ENCODE peak calls at places on chromosomes 1 and 21, in seven cellular contexts. G, A, O, I, P, X and E are unnamed samples.

GRCh38 chr21:14617836-14618235 is 71.7 kb upstream of the SAMSN1 start:
- DNase-seq in P (no peak), O (no peak), I (no peak), A (no peak), G (no peak), X (no peak), E (no peak)

GRCh38 chr1:245810789-245811337 is 656.1 kb downstream of the KIF26B start:
- DNase-seq in I (no peak), G (peak), O (peak), A (no peak), X (no peak), P (no peak), E (no peak)

GRCh38 chr1:209601809-209602657 is 18.5 kb downstream of the CAMK1G start:
- DNase-seq in X (no peak), A (peak), I (peak), G (no peak), P (peak), O (peak), E (peak)

GRCh38 chr1:51509773-51510172 is 9.3 kb downstream of the EPS15 start:
- DNase-seq in I (no peak), A (no peak), X (no peak), P (no peak), O (peak), G (no peak), E (no peak)

GRCh38 chr1:196654271-196654670 is 2.4 kb downstream of the CFH start:
- DNase-seq in G (no peak), X (no peak), I (no peak), A (no peak), O (no peak), P (no peak), E (no peak)

GRCh38 chr1:65813956-65814355 is 21.3 kb downstream of the PDE4B start:
- DNase-seq in I (no peak), X (no peak), A (peak), O (no peak), P (no peak), G (no peak), E (no peak)

GRCh38 chr1:172669011-172669410 is 10.1 kb downstream of the FASLG start:
- DNase-seq in X (no peak), G (no peak), P (no peak), I (no peak), O (no peak), A (no peak), E (no peak)

GRCh38 chr1:85078903-85079302 is 30.6 kb upstream of the MCOLN3 start:
- DNase-seq in X (no peak), A (no peak), P (no peak), I (no peak), O (no peak), G (no peak), E (no peak)

GRCh38 chr1:158323866-158324265 is 7.5 kb downstream of the CD1B start:
- DNase-seq in X (no peak), A (no peak), O (no peak), I (no peak), P (no peak), G (no peak), E (no peak)

GRCh38 chr1:80217377-80217986 is 1211.0 kb upstream of the ADGRL4 start:
- DNase-seq in P (peak), A (peak), G (no peak), I (peak), O (peak), X (no peak), E (peak)

GRCh38 chr1:229579101-229579651 is 20.7 kb upstream of the ABCB10 start:
- DNase-seq in G (peak), O (peak), A (peak), P (no peak), I (no peak), X (no peak), E (no peak)

GRCh38 chr1:167219194-167219593 is 1.5 kb upstream of the POU2F1 start:
- DNase-seq in G (no peak), O (no peak), P (no peak), X (no peak), A (no peak), I (no peak), E (no peak)

GRCh38 chr21:42039911-42040351 is 29.8 kb upstream of the ZBTB21 start:
- DNase-seq in O (no peak), I (no peak), G (no peak), X (no peak), P (no peak), A (no peak), E (no peak)

GRCh38 chr1:53063744-53064515 is 1.9 kb downstream of the PODN start:
- DNase-seq in O (no peak), A (peak), X (no peak), I (no peak), G (no peak), P (no peak), E (no peak)

GRCh38 chr1:236795757-236796719 is 946 bp downstream of the MTR start:
- DNase-seq in X (no peak), P (peak), G (peak), A (peak), O (peak), I (peak), E (no peak)

GRCh38 chr1:219160942-219161341 is 12.7 kb upstream of the LYPLAL1 start:
- DNase-seq in X (no peak), G (no peak), O (no peak), I (no peak), P (no peak), A (no peak), E (no peak)

GRCh38 chr1:203117611-203118575 is 9.6 kb upstream of the ADORA1 start:
- DNase-seq in I (peak), P (peak), X (peak), O (peak), G (no peak), A (peak), E (peak)

GRCh38 chr1:102085896-102086295 is 89.2 kb upstream of the OLFM3 start:
- DNase-seq in A (no peak), G (no peak), X (no peak), I (no peak), P (no peak), O (no peak), E (no peak)

GRCh38 chr1:186188004-186188539 is 187.0 kb downstream of the TPR start:
- DNase-seq in O (no peak), P (no peak), X (no peak), G (no peak), I (peak), A (no peak), E (peak)

GRCh38 chr1:26372039-26372438 is 511 bp downstream of the ZNF683 start:
- DNase-seq in G (no peak), X (no peak), P (no peak), A (no peak), O (no peak), I (no peak), E (no peak)

GRCh38 chr1:228958121-228958520 is 222.8 kb downstream of the RHOU start:
- DNase-seq in G (no peak), X (no peak), O (no peak), I (no peak), P (no peak), A (no peak), E (no peak)

GRCh38 chr1:43270421-43271095 is 775 bp downstream of the TMEM125 start:
- DNase-seq in X (peak), G (no peak), I (peak), O (no peak), P (peak), A (peak), E (no peak)

GRCh38 chr1:52707927-52708655 is 9.9 kb upstream of the COA7 start:
- DNase-seq in P (no peak), A (no peak), I (no peak), O (peak), X (no peak), G (no peak), E (no peak)

DNA sequence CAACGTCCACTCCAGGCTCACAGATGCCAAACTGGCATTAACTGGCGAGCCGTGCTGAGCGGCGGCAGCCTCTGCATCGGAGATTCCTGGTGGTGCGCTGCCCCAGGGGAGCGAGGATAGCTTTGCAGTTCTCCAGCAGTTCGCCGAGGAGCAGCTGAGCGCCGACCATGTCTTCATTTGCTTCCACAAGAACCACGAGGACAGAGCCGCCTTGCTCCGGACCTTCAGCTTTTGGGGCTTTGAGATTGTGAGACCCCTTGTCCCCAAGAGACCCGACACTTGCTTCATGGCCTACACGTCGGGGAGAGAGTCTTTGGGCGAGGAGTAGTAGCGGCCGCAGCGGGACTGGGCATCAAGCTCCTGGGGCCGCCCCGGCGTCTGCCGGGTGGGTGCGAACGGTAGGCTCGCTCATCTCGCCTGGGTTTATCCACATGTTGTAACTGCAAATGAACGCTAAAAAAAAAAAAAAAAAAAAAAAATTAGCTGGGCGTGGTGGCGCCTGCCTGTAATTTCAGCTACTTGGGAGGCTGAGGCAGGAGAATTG is 28.0 kb upstream of the RLF start:
- DNase-seq in O (no peak), A (peak), I (no peak), G (no peak), X (no peak), P (no peak), E (no peak)
- TF ChIP-seq SIN3A in O (no peak), A (no peak), I (no peak), G (no peak), X (no peak), P (no peak), E (no peak)

DNA sequence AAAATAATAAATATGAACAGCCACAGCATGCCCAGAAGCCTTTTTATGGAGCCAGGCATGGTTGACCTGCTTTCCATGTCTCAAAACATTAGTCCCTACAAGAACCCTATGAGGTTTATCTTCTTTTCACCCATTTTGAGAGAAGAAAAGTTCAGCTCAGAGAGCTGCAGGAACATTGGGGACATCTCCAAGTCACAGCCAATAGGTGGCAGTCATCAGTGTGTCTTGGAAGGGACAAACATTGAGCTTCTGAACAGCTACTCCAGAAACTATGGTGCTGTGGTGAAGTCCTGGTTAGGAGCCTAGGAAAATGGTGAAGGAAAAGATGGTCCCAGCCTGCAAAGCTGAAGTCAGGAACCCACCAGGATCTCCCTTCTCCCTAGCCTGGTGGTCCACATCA is 73.6 kb downstream of the JMJD4 start:
- DNase-seq in O (no peak), G (no peak), A (no peak), X (no peak), P (no peak), I (no peak), E (no peak)
- TF ChIP-seq SIN3A in O (no peak), G (no peak), A (no peak), X (no peak), P (no peak), I (no peak), E (no peak)

GRCh38 chr1:234770924-234771540 is 161.1 kb upstream of the IRF2BP2 start:
- DNase-seq in X (no peak), O (no peak), G (no peak), A (no peak), I (no peak), P (no peak), E (no peak)

GRCh38 chr1:234768171-234768568 is 158.2 kb upstream of the IRF2BP2 start:
- DNase-seq in X (no peak), P (no peak), I (no peak), O (peak), G (peak), A (no peak), E (no peak)

GRCh38 chr1:234770031-234770795 is 160.2 kb upstream of the IRF2BP2 start:
- DNase-seq in I (no peak), O (no peak), G (no peak), A (peak), P (no peak), X (no peak), E (no peak)

GRCh38 chr1:234769284-234769998 is 159.5 kb upstream of the IRF2BP2 start:
- DNase-seq in I (no peak), O (no peak), A (no peak), G (no peak), X (no peak), P (no peak), E (no peak)

DNA sequence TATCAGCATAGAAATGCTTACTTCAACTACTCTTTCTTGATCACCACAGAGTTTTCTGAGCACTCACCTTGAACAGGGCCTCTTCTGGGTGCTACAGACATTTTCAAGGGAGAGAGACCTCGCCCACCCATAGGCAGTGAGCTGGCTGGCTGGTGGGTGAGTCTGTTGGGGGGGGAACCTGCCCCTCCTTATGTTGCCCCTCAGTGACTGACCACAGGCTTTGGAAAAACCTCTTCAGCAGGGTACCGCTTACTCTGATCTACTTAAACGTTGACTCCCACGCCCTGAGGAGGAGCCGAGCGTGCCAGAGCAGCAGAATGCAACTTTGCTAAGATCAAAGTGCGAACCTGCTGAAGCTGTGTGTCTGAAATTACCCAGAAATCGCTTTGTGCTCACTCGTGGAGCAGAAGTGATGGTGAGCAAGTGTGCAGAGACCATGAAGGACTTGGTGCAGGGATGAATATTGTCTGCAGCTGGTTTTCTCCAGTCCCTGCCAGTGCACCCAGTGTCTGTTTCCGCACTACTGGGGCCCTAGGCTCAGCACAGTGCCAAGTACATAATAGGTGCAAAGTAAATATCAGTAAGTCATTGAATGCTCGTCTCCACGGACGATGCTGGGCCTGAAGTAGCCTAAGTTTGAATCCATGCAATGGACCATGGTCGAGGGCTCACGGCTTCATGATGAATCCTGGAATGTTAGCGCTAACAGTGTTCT is 158.7 kb upstream of the IRF2BP2 start:
- DNase-seq in G (no peak), I (no peak), O (peak), A (no peak), P (no peak), X (no peak), E (no peak)
- TF ChIP-seq SIN3A in G (no peak), I (no peak), O (no peak), A (no peak), P (no peak), X (no peak), E (no peak)

DNA sequence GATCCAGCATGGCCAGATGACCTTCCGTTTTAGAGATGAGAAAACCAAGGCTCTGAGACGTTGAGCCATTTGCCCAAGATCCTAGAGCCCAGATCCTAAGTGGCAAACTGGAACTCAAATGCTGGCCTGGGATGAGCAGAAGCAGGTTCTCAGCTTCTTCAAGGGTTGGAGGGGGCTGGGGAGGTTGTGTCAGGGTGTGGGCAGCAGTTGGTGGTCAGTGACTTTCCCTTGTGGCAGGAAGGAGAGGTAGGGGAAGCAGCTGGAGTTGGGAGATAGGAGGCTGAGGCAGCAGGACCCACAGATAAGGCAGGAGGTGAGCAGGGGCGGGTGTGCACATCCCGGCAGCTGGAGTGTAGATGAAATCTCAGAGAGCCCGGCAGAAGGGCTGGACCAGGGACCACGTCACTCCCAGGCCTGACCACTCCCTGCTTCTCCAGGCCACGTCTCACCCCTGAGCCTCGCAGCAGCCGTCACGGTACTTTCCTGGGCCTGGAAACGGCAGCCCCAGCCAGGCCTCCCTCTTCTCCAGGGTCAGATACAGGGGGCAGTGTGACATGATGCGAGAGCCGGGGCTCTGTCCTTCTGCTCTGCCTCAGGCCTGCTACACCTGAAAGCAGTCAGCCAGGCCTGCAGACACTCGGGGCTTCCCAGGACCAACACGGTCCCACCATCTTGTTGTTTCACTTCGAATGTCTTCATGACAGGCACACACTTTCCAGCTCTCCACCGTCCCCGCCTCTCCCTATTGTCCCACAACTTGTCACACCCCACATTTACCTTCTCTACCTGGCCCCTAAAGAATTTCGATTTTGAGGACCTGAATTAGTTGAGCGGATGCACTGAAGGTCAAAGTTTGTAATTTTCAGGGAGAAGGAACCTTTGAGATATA is 11.5 kb upstream of the LAPTM5 start:
- DNase-seq in O (no peak), X (no peak), P (peak), I (no peak), G (no peak), A (peak), E (no peak)
- TF ChIP-seq SIN3A in O (no peak), X (no peak), P (peak), I (no peak), G (no peak), A (no peak), E (no peak)

GRCh38 chr1:55650449-55650848 is 435.3 kb upstream of the USP24 start:
- DNase-seq in P (no peak), A (no peak), G (no peak), I (no peak), O (no peak), X (no peak), E (no peak)
- TF ChIP-seq SIN3A in P (no peak), A (no peak), G (no peak), I (no peak), O (no peak), X (no peak), E (no peak)

GRCh38 chr1:12654657-12655056 is 10.8 kb downstream of the AADACL4 start:
- DNase-seq in G (no peak), X (no peak), I (no peak), A (no peak), O (peak), P (no peak), E (no peak)

GRCh38 chr1:12657060-12657866 is 13.4 kb downstream of the AADACL4 start:
- DNase-seq in G (no peak), I (no peak), O (no peak), P (peak), A (no peak), X (no peak), E (no peak)

GRCh38 chr1:12656575-12656974 is 12.7 kb downstream of the AADACL4 start:
- DNase-seq in P (no peak), X (no peak), G (no peak), O (no peak), I (no peak), A (no peak), E (no peak)

GRCh38 chr1:12650001-12650421 is 6.1 kb downstream of the AADACL4 start:
- DNase-seq in A (no peak), I (no peak), P (no peak), G (no peak), O (no peak), X (no peak), E (no peak)

GRCh38 chr1:12654004-12654567 is 10.2 kb downstream of the AADACL4 start:
- DNase-seq in I (no peak), A (no peak), O (no peak), X (no peak), P (no peak), G (no peak), E (no peak)
- TF ChIP-seq SIN3A in I (no peak), A (no peak), O (no peak), X (no peak), P (no peak), G (no peak), E (no peak)

DNA sequence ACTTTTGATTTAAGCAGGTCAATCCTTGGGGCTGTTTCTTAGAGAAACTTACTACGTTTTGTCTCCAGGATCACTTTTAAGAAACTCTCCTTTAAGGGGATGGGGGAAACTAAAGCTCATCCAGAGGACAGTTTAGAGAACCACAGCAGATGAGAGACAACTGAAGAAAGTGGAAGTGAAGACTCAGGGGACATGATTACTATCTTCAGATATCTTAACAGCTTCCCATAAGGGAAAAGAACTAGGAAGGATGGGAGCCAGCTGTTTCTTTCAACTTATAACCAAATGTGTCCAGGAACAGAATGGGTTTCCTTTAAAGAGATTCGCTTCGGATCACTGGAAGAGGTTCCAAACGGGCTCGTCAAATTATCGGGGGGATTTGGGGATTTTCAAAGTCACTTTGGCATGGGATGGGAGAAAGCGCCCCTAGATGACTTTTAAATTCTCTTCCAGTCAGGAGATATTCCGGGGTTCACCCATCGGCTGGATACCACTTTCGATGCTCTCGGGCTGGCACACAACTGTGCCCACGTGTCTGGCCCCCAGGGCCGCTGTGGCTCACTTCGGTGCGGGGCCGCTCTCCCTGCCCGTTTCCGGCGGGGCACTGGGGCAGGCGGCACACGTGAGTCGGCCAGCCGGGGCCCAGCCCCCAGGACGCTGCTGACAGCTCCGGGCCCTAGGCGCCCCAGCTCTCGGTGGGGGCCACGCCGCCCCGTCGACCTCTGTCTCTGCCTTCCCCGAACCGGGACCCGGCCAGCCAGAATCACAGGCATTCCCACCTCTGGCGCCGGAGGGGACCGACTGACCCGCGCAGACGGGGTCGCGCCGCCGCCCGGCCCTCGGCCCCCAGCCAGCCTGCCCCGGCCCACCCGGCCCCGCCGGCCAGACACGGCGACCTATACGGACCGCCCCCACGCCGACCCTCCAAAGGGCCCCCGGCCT is 1.0 kb downstream of the SCMH1 start:
- DNase-seq in X (no peak), G (no peak), O (peak), I (no peak), A (peak), P (peak), E (no peak)
- TF ChIP-seq SIN3A in X (peak), G (no peak), O (no peak), I (peak), A (peak), P (no peak), E (peak)